ENCODE peak calls at places on chromosome 7, in five cellular contexts. T is brain microvascular endothelial cell, C is tibial artery, X is GM23338, L is foreskin keratinocyte. A is an unnamed sample.

GRCh38 chr7:43721193-43721806 is 8.0 kb downstream of the COA1 start:
- DNase-seq in C (no peak), L (peak; percentile 34), T (peak; percentile 27), X (peak; percentile 71), A (peak; percentile 33)

GRCh38 chr7:68744036-68744435 is 854.2 kb upstream of the AUTS2 start:
- DNase-seq in L (no peak), X (no peak), T (no peak), C (no peak), A (no peak)

GRCh38 chr7:155268211-155268610 is 29.5 kb upstream of the INSIG1 start:
- DNase-seq in C (no peak), X (no peak), T (no peak), L (no peak), A (no peak)

GRCh38 chr7:997404-998395 is 14.7 kb downstream of the CYP2W1 start:
- DNase-seq in X (peak; percentile 65), C (no peak), T (no peak), L (no peak), A (no peak)

GRCh38 chr7:129376076-129376777 is 58.0 kb upstream of the STRIP2 start:
- DNase-seq in X (peak; percentile 68), L (peak; percentile 42), C (no peak), T (peak; percentile 30), A (peak; percentile 18)

GRCh38 chr7:106623846-106624245 is 37.1 kb downstream of the CCDC71L start:
- DNase-seq in L (peak; percentile 72), X (no peak), T (peak; percentile 67), C (no peak), A (peak; percentile 45)

GRCh38 chr7:71976670-71977069 is 435.5 kb downstream of the CALN1 start:
- DNase-seq in C (no peak), T (no peak), L (no peak), X (no peak), A (no peak)

GRCh38 chr7:15015545-15016314 is 113.2 kb upstream of the DGKB start:
- DNase-seq in C (no peak), T (peak; percentile 42), L (peak; percentile 86), X (peak; percentile 91), A (peak; percentile 69)

GRCh38 chr7:108109216-108109908 is 20.8 kb downstream of the LAMB4 start:
- DNase-seq in C (no peak), T (no peak), L (no peak), X (peak; percentile 27), A (peak; percentile 11)

GRCh38 chr7:17552952-17553351 is 254.5 kb downstream of the AHR start:
- DNase-seq in C (no peak), L (no peak), X (no peak), T (no peak), A (no peak)

GRCh38 chr7:155467846-155468821 is 10.2 kb downstream of the EN2 start:
- DNase-seq in X (peak; percentile 74), C (no peak), L (no peak), T (no peak), A (no peak)

GRCh38 chr7:55133630-55134392 is 115.0 kb downstream of the EGFR start:
- DNase-seq in X (no peak), T (peak; percentile 99), C (peak; percentile 81), L (peak; percentile 94), A (peak; percentile 80)

GRCh38 chr7:121901026-121901425 is 28.1 kb downstream of the PTPRZ1 start:
- DNase-seq in X (no peak), L (no peak), T (no peak), C (no peak), A (no peak)

GRCh38 chr7:151008143-151008510 is 16.2 kb downstream of the ATG9B start:
- DNase-seq in X (no peak), L (no peak), C (no peak), T (no peak), A (no peak)

GRCh38 chr7:20083781-20084180 is 133.4 kb downstream of the MACC1 start:
- DNase-seq in T (peak; percentile 59), L (peak; percentile 78), X (no peak), C (no peak), A (peak; percentile 67)

GRCh38 chr7:120186688-120187087 is 86.3 kb upstream of the KCND2 start:
- DNase-seq in C (no peak), X (no peak), L (no peak), T (no peak), A (no peak)

GRCh38 chr7:152520861-152521302 is 85.1 kb upstream of the KMT2C start:
- DNase-seq in T (no peak), C (no peak), X (no peak), L (no peak), A (no peak)

GRCh38 chr7:114084381-114085312 is 165.8 kb upstream of the PPP1R3A start:
- DNase-seq in C (no peak), T (no peak), L (no peak), X (peak; percentile 58), A (peak; percentile 5)

GRCh38 chr7:64687249-64687648 is 21.3 kb downstream of the ZNF107 start:
- DNase-seq in T (no peak), C (no peak), L (no peak), X (no peak), A (no peak)

GRCh38 chr7:45679516-45679915 is 105.3 kb downstream of the ADCY1 start:
- DNase-seq in T (no peak), C (peak; percentile 31), L (no peak), X (peak; percentile 6), A (no peak)

GRCh38 chr7:109879429-109879828 is 1211.5 kb upstream of the LRRN3 start:
- DNase-seq in L (no peak), C (no peak), T (no peak), X (no peak), A (no peak)

GRCh38 chr7:19390795-19391194 is 245.6 kb upstream of the FERD3L start:
- DNase-seq in C (no peak), L (no peak), T (no peak), X (no peak), A (no peak)

GRCh38 chr7:107614425-107614824 is 34.4 kb downstream of the BCAP29 start:
- DNase-seq in T (peak; percentile 14), X (no peak), C (no peak), L (peak; percentile 60), A (peak; percentile 13)

GRCh38 chr7:50502001-50502684 is 52.0 kb upstream of the FIGNL1 start:
- DNase-seq in T (peak; percentile 89), C (peak; percentile 92), L (peak; percentile 75), X (no peak), A (peak; percentile 75)

GRCh38 chr7:46207931-46208634 is 287.0 kb upstream of the IGFBP3 start:
- DNase-seq in C (no peak), L (no peak), X (no peak), T (no peak), A (no peak)

GRCh38 chr7:39948375-39948774 is 1.7 kb upstream of the CDK13 start:
- DNase-seq in C (no peak), X (no peak), L (no peak), T (no peak), A (no peak)

GRCh38 chr7:8065356-8065813 is 96.8 kb downstream of the GLCCI1 start:
- DNase-seq in T (peak; percentile 90), L (peak; percentile 81), X (no peak), C (no peak), A (no peak)

GRCh38 chr7:93592588-93593266 is 18.2 kb upstream of the CALCR start:
- DNase-seq in X (no peak), T (no peak), C (no peak), L (no peak), A (no peak)
- TF ChIP-seq CTCF in X (no peak), T (no peak), C (no peak), L (no peak), A (no peak)

GRCh38 chr7:133044722-133045473 is 37.0 kb downstream of the CHCHD3 start:
- DNase-seq in T (no peak), X (peak; percentile 82), L (no peak), C (no peak), A (no peak)
- H3K27ac ChIP-seq in T (no peak overlapping the region), X (peak overlapping the region; percentile 56), L (no peak overlapping the region), C (no peak overlapping the region), A (no peak overlapping the region)

GRCh38 chr7:98240961-98241673 is 10.9 kb downstream of the TECPR1 start:
- DNase-seq in C (no peak), X (peak; percentile 80), T (peak; percentile 47), L (no peak), A (peak; percentile 56)
- TF ChIP-seq CTCF in C (peak; percentile 50), X (peak; percentile 84), T (peak; percentile 92), L (peak; percentile 68), A (peak; percentile 56)

GRCh38 chr7:35819310-35819709 is 18.5 kb downstream of the SEPTIN7 start:
- DNase-seq in L (no peak), T (no peak), X (no peak), C (no peak), A (no peak)
- H3K27ac ChIP-seq in L (no peak overlapping the region), T (no peak overlapping the region), X (no peak overlapping the region), C (no peak overlapping the region), A (no peak overlapping the region)

DNA sequence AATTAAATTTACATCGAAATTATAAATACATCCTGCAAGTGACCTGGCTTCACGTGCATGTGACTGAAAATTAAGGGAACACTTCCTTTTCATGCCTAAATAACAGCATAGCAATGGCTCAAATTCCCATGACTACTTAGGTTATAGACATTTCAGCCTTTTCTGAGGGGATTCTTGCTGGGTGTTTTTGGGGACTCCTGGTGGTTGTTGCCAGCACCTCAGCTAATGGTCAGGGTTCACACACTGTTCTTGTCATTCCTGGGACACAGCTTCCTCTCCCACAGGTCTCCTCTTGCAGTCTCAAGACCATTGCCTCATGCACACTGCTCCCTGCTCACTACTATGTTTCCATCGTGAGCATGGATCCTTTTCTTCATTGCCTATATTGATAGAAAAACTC is 148.9 kb upstream of the GLI3 start:
- DNase-seq in T (no peak), X (peak; percentile 48), C (no peak), L (no peak), A (no peak)
- TF ChIP-seq CTCF in T (peak; percentile 57), X (peak; percentile 59), C (no peak), L (peak; percentile 39), A (peak; percentile 10)

DNA sequence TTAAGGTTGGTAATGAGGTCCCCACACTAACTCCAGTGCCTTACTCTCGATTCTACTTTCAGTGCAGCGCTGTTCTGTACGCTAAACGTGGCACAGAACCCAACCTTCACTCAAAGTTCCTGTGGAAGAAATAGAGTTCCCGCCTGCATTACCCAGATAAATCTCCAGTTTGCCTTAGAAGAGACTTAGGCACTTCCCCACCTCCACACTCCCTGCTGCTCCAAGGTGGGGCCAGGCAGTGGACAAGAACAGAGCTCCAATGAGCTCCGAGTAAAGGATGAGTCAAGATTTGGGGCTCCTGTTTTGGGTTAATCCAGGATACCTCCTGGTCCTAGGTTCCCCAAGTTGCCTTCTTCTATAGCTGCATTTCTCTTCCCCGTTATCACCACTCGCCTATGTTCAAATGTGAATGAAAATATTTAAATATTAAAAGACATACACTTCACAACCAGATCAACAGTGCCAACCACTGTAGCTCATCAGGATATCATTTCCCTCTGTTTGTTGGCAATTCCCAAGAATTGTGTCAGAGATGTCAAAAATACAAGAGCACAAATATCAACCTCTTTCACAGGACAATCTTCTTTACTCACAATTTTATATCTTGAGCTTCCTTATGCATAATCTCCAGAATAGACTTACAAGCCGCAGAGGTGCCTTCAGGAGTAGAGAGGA is 48.0 kb downstream of the MALSU1 start:
- DNase-seq in L (no peak), T (no peak), X (no peak), C (no peak), A (no peak)
- H3K27ac ChIP-seq in L (peak overlapping the region; percentile 58), T (peak overlapping the region; percentile 70), X (peak overlapping the region; percentile 67), C (no peak overlapping the region), A (peak overlapping the region; percentile 59)

GRCh38 chr7:139889186-139889871 is 60.3 kb downstream of the TBXAS1 start:
- DNase-seq in T (no peak), L (peak; percentile 76), X (no peak), C (no peak), A (peak; percentile 44)
- TF ChIP-seq CTCF in T (no peak), L (peak; percentile 39), X (no peak), C (no peak), A (no peak)